ENCODE peak calls at places on chromosome 6, in four cellular contexts. R is K562, V is A549, U is GM12878. F is an unnamed sample.

GRCh38 chr6:90003941-90004340 is 109.7 kb downstream of the GJA10 start:
- DNase-seq in R (no peak), V (no peak), U (no peak), F (no peak)

GRCh38 chr6:166750125-166750793 is 123.2 kb upstream of the RPS6KA2 start:
- DNase-seq in R (no peak), V (no peak), U (no peak), F (no peak)

GRCh38 chr6:156618600-156619205 is 158.5 kb upstream of the ARID1B start:
- DNase-seq in R (no peak), V (no peak), U (no peak), F (no peak)

GRCh38 chr6:15791401-15792137 is 128.7 kb upstream of the DTNBP1 start:
- DNase-seq in R (no peak), V (no peak), U (no peak), F (peak)

GRCh38 chr6:140441256-140441655 is 1066.8 kb upstream of the CITED2 start:
- DNase-seq in R (no peak), V (no peak), U (no peak), F (peak)

GRCh38 chr6:155274106-155274505 is 10.3 kb downstream of the CLDN20 start:
- DNase-seq in R (no peak), V (no peak), U (no peak), F (no peak)

GRCh38 chr6:152671146-152671545 is 26.6 kb upstream of the MYCT1 start:
- DNase-seq in R (no peak), V (no peak), U (no peak), F (no peak)

GRCh38 chr6:153070756-153071155 is 60.3 kb downstream of the RGS17 start:
- DNase-seq in R (no peak), V (no peak), U (no peak), F (no peak)

GRCh38 chr6:90621581-90621980 is 34.7 kb upstream of the MAP3K7 start:
- DNase-seq in R (no peak), V (no peak), U (no peak), F (no peak)

GRCh38 chr6:88349511-88349910 is 183.4 kb upstream of the CNR1 start:
- DNase-seq in R (no peak), V (no peak), U (no peak), F (no peak)
- TF ChIP-seq CHD4 in R (no peak), V (no peak), U (no peak), F (no peak)

GRCh38 chr6:160973311-160973710 is 18.3 kb upstream of the MAP3K4 start:
- DNase-seq in R (peak), V (no peak), U (no peak), F (no peak)

GRCh38 chr6:160972111-160972510 is 19.5 kb upstream of the MAP3K4 start:
- DNase-seq in R (no peak), V (no peak), U (no peak), F (no peak)

GRCh38 chr6:160975111-160975510 is 16.5 kb upstream of the MAP3K4 start:
- DNase-seq in R (no peak), V (no peak), U (no peak), F (no peak)

GRCh38 chr6:160973856-160974255 is 17.7 kb upstream of the MAP3K4 start:
- DNase-seq in R (no peak), V (no peak), U (no peak), F (no peak)

GRCh38 chr6:160974304-160974771 is 17.2 kb upstream of the MAP3K4 start:
- DNase-seq in R (no peak), V (no peak), U (no peak), F (no peak)
- TF ChIP-seq CHD4 in R (no peak), V (no peak), U (no peak), F (no peak)

GRCh38 chr6:13488015-13488895 is 855 bp upstream of the GFOD1 start:
- DNase-seq in R (no peak), V (no peak), U (no peak), F (no peak)
- TF ChIP-seq CHD4 in R (no peak), V (no peak), U (no peak), F (no peak)

DNA sequence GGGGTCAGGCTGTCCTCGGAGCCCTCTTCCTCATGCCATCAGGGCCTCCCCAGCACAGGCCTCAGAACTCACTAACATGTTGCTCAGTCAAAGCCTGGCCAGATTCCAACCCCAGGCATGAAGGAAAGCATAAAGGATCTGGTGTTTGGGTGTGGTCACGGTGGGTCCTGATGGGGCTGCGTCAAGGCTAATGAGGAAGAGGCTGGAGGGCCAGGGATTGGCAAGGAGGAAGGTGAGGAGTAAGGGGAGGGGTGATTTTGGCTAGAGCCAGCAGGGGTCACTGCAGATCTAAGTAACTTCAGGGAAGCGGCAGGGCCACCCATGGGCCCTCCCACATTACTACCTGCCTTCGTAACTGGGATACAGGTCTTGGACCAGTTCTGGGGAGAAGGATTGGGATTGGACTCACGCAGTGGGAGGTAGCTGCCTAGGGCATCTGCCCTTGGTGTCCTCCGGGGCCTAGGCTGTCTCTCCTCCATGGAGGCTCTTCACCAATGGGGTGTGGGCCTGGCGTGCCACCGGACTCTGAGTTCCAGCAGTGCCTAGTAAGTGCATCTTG is 36.2 kb upstream of the MRPS18A start:
- DNase-seq in R (peak), V (peak), U (no peak), F (peak)
- TF ChIP-seq CHD4 in R (no peak), V (no peak), U (no peak), F (no peak)

GRCh38 chr6:38610050-38610619 is 29.6 kb downstream of the BTBD9 start:
- DNase-seq in R (no peak), V (no peak), U (no peak), F (no peak)

GRCh38 chr6:38617856-38618255 is 21.9 kb downstream of the BTBD9 start:
- DNase-seq in R (no peak), V (no peak), U (no peak), F (no peak)

GRCh38 chr6:38612386-38612965 is 27.3 kb downstream of the BTBD9 start:
- DNase-seq in R (no peak), V (no peak), U (no peak), F (no peak)
- TF ChIP-seq CHD4 in R (no peak), V (no peak), U (no peak), F (no peak)

GRCh38 chr6:41072836-41073202 is at the start of gene NFYA:
- DNase-seq in R (peak), V (no peak), U (no peak), F (no peak)

GRCh38 chr6:41073203-41073967 is 611 bp downstream of the NFYA start:
- DNase-seq in R (peak), V (peak), U (peak), F (peak)

GRCh38 chr6:41073968-41074691 is 1.4 kb downstream of the NFYA start:
- DNase-seq in R (no peak), V (no peak), U (no peak), F (no peak)

GRCh38 chr6:41071923-41072835 is at the start of gene OARD1:
- DNase-seq in R (peak), V (peak), U (peak), F (peak)

GRCh38 chr6:41071501-41071922 is 644 bp downstream of the OARD1 start:
- DNase-seq in R (no peak), V (peak), U (peak), F (no peak)
- TF ChIP-seq CHD4 in R (no peak), V (no peak), U (no peak), F (no peak)

GRCh38 chr6:130967502-130968469 is 95.3 kb downstream of the EPB41L2 start:
- DNase-seq in R (no peak), V (no peak), U (no peak), F (no peak)
- TF ChIP-seq CHD4 in R (no peak), V (no peak), U (no peak), F (no peak)

GRCh38 chr6:117329926-117330325 is 64.6 kb downstream of the VGLL2 start:
- DNase-seq in R (no peak), V (no peak), U (no peak), F (no peak)

GRCh38 chr6:117328005-117328389 is 62.6 kb downstream of the VGLL2 start:
- DNase-seq in R (no peak), V (no peak), U (no peak), F (no peak)

GRCh38 chr6:117328500-117328899 is 63.1 kb downstream of the VGLL2 start:
- DNase-seq in R (no peak), V (no peak), U (no peak), F (no peak)

GRCh38 chr6:117327149-117328004 is 62.0 kb downstream of the VGLL2 start:
- DNase-seq in R (no peak), V (no peak), U (no peak), F (no peak)

DNA sequence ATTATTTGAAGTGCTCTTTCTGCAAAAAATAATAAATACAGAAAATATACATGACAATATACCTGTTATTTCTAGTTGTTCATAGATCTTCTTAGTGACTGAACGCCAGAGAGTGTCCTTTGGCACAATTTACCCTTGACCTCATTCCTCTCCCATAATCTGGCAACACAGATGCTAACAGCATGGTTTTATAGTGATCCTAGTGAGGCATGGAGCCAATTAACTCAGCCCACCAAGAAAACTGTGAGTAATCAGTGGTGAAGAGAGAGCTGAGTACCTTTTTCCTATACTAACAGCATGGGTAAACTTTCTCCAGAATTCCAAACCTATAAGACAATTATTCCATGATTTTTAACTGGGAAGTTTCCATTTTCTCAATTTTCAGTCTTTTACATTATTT is 61.0 kb downstream of the VGLL2 start:
- DNase-seq in R (no peak), V (no peak), U (no peak), F (no peak)
- TF ChIP-seq CHD4 in R (no peak), V (no peak), U (no peak), F (no peak)

GRCh38 chr6:82362868-82363267 is 749 bp upstream of the TPBG start:
- DNase-seq in R (no peak), V (no peak), U (no peak), F (no peak)
- TF ChIP-seq CHD4 in R (no peak), V (no peak), U (no peak), F (no peak)